ENCODE peak calls at places on chromosomes 1 and 21, in nine cellular contexts. Y, K, X, P, F, J, G, Q and N are unnamed samples. For H3K4me1 and H3K9me3, the result is how much of the 10 kb centered on the place peaks cover.

GRCh38 chr1:88763649-88764406 is 79.8 kb downstream of the PKN2 start:
- DNase-seq in K (no peak), X (no peak), Y (no peak), J (no peak), P (peak), Q (no peak), F (no peak), G (peak), N (no peak)

GRCh38 chr1:32394890-32395415 is 712 bp upstream of the BSDC1 start:
- DNase-seq in Q (no peak), K (no peak), P (no peak), F (no peak), G (peak), Y (no peak), X (no peak), J (no peak), N (no peak)

GRCh38 chr21:39125752-39126485 is 57.3 kb downstream of the PSMG1 start:
- DNase-seq in J (no peak), Q (no peak), F (no peak), Y (peak), X (peak), P (peak), G (peak), K (peak), N (no peak)

GRCh38 chr1:51063121-51063520 is 38.9 kb upstream of the C1orf185 start:
- DNase-seq in J (no peak), K (no peak), Q (no peak), F (no peak), G (peak), Y (no peak), P (peak), X (no peak), N (no peak)

GRCh38 chr1:7956218-7957032 is 5.1 kb upstream of the PARK7 start:
- DNase-seq in G (no peak), Q (no peak), P (peak), K (no peak), Y (no peak), X (no peak), J (no peak), F (no peak), N (no peak)

GRCh38 chr1:14800014-14800413 is 201.5 kb downstream of the KAZN start:
- DNase-seq in X (no peak), Q (no peak), F (no peak), P (no peak), J (no peak), G (no peak), Y (no peak), K (no peak), N (no peak)

GRCh38 chr1:196317535-196318522 is 290.4 kb downstream of the KCNT2 start:
- DNase-seq in G (peak), X (no peak), F (no peak), Q (no peak), P (peak), K (no peak), J (no peak), Y (peak), N (no peak)

GRCh38 chr1:77671836-77672235 is 10.6 kb downstream of the ZZZ3 start:
- DNase-seq in J (no peak), K (no peak), X (no peak), G (peak), Q (no peak), P (peak), F (no peak), Y (no peak), N (no peak)

GRCh38 chr1:152954436-152954835 is 7.4 kb downstream of the SPRR5 start:
- DNase-seq in P (no peak), K (no peak), F (no peak), Q (no peak), J (no peak), G (no peak), X (no peak), Y (no peak), N (no peak)

DNA sequence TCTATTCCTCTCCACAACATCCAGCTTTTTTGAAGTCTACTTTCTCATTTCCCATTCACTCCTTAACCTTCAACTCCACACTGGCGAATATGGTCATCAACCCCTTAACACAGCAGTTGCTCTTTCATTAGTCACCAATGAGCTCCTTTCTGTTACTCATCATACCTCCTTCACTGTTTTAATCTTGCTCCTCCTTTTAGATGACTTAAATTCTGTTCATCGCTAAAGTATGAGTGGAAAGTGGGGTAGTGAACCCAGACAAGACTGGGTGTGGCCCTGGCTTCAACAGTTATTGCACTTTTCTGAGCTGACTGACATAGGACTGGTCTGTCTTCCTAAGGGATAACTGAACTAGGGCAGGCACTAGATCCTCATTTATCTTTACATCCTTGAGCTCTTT is 51.3 kb downstream of the AKT3 start:
- DNase-seq in P (peak), Y (no peak), Q (no peak), G (peak), F (no peak), X (no peak), K (no peak), J (no peak), N (no peak)
- H3K4me1 ChIP-seq in P (under half), Y (under half), Q (under half), G (under half), F (under half), X (under half), K (under half), J (under half), N (under half)

DNA sequence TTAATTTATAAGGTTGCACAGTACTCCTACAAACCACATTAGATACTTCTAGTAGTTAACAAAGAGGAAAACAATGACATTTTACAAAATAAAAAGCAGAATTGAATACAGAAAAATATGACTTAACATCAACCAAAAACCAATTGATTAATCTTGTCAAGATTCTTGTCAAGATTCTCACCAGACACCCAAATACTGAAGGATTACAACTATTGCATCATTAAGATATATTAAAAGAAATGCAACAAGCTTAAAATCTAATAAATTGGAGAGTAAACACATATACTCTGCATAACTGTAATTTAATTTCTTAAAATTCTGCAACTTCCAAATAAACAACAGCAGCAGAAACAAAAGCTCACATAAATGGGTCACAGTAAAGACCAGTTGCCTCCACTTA is 4.7 kb downstream of the WLS start:
- DNase-seq in J (no peak), P (no peak), K (no peak), Y (no peak), Q (no peak), G (no peak), X (no peak), F (no peak), N (no peak)
- H3K9me3 ChIP-seq in J (under half), P (under half), K (under half), Y (under half), Q (under half), G (under half), X (under half), F (under half), N (under half)

GRCh38 chr1:68045511-68046180 is 4.8 kb downstream of the DIRAS3 start:
- DNase-seq in Q (no peak), J (no peak), Y (no peak), G (no peak), P (no peak), X (no peak), K (no peak), F (no peak), N (no peak)
- TF ChIP-seq CTCF in Q (no peak), J (no peak), Y (no peak), G (no peak), P (no peak), X (no peak), K (no peak), F (no peak), N (no peak)

GRCh38 chr1:161044535-161044907 is 1.3 kb downstream of the USF1 start:
- DNase-seq in X (no peak), Q (no peak), Y (no peak), K (no peak), P (no peak), G (peak), F (no peak), J (no peak), N (no peak)

GRCh38 chr1:161037661-161038522 is 872 bp downstream of the TSTD1 start:
- DNase-seq in J (no peak), P (no peak), F (no peak), X (no peak), Q (no peak), G (no peak), Y (no peak), K (peak), N (no peak)

GRCh38 chr1:161039154-161039545 is 386 bp upstream of the TSTD1 start:
- DNase-seq in G (no peak), Y (no peak), J (no peak), Q (no peak), X (no peak), F (no peak), P (no peak), K (no peak), N (no peak)

GRCh38 chr1:161038523-161039153 is at the start of gene TSTD1:
- DNase-seq in Y (peak), G (peak), P (no peak), Q (peak), F (peak), X (peak), K (peak), J (no peak), N (peak)

GRCh38 chr1:161039546-161039945 is 782 bp upstream of the TSTD1 start:
- DNase-seq in Q (no peak), X (no peak), P (no peak), G (no peak), Y (no peak), J (no peak), K (no peak), F (no peak), N (no peak)
- H3K4me1 ChIP-seq in Q (under half), X (under half), P (under half), G (under half), Y (under half), J (under half), K (under half), F (under half), N (under half)